ENCODE peak calls at places on chromosomes 4 and X, in ten cellular contexts. R is K562, V is mucosa of descending colon, K is H7, H is mesendoderm, L is brain microvascular endothelial cell, I is NT2/D1, A is upper lobe of left lung, E is stomach, O is GM23338. G is an unnamed sample. For H3K36me3, the result is how much of the 10 kb centered on the place peaks cover.

GRCh38 chrX:15737957-15738685 is at the start of gene CA5B:
- DNase-seq in O (peak), A (peak), V (peak), K (peak), R (peak), E (peak), H (peak), I (peak), L (peak), G (peak)

GRCh38 chrX:44003975-44004374 is 30.8 kb upstream of the NDP start:
- DNase-seq in O (no peak), H (no peak), L (no peak), A (peak), I (no peak), R (no peak), K (no peak), E (no peak), V (no peak), G (no peak)

GRCh38 chr4:152508386-152508785 is 27.5 kb downstream of the FBXW7 start:
- DNase-seq in R (no peak), H (no peak), A (no peak), V (no peak), I (no peak), K (no peak), O (no peak), L (no peak), E (no peak), G (no peak)

GRCh38 chr4:127140306-127140705 is 492.5 kb upstream of the INTU start:
- DNase-seq in R (no peak), V (no peak), E (no peak), K (no peak), L (no peak), A (no peak), O (no peak), H (no peak), I (no peak), G (no peak)

GRCh38 chr4:124530464-124531077 is 182.0 kb downstream of the ANKRD50 start:
- DNase-seq in R (no peak), K (no peak), V (no peak), A (no peak), H (no peak), I (no peak), O (no peak), L (no peak), E (no peak), G (no peak)

GRCh38 chr4:1171306-1172227 is 816 bp downstream of the SPON2 start:
- DNase-seq in O (peak), A (peak), E (no peak), I (peak), L (no peak), V (peak), K (peak), R (no peak), H (peak), G (no peak)

GRCh38 chr4:75745192-75745591 is 20.8 kb downstream of the USO1 start:
- DNase-seq in I (no peak), R (no peak), L (peak), A (no peak), V (no peak), H (no peak), E (no peak), O (no peak), K (no peak), G (no peak)

GRCh38 chrX:40174594-40175415 is 77.0 kb upstream of the BCOR start:
- DNase-seq in V (peak), K (peak), H (peak), O (peak), L (peak), E (peak), R (no peak), I (no peak), A (no peak), G (peak)

GRCh38 chr4:1329408-1330371 is 17.3 kb upstream of the UVSSA start:
- DNase-seq in V (no peak), E (no peak), A (no peak), L (no peak), O (no peak), I (no peak), K (peak), H (no peak), R (no peak), G (no peak)

GRCh38 chr4:122827899-122828601 is 1.4 kb downstream of the FGF2 start:
- DNase-seq in E (no peak), K (peak), I (peak), L (peak), H (peak), R (peak), O (peak), V (peak), A (no peak), G (peak)

GRCh38 chr4:40515398-40516293 is 114.0 kb downstream of the RBM47 start:
- DNase-seq in V (peak), H (peak), E (peak), R (peak), A (peak), K (no peak), I (no peak), L (no peak), O (peak), G (peak)

GRCh38 chr4:140659935-140660710 is 91.4 kb upstream of the UCP1 start:
- DNase-seq in I (no peak), H (no peak), O (no peak), L (no peak), V (no peak), R (no peak), A (no peak), K (no peak), E (no peak), G (no peak)

GRCh38 chrX:39335447-39336235 is 534.4 kb downstream of the MID1IP1 start:
- DNase-seq in V (peak), E (no peak), H (no peak), L (no peak), K (no peak), I (no peak), A (no peak), R (no peak), O (no peak), G (no peak)

GRCh38 chr4:1460967-1461868 is 55.0 kb upstream of the NKX1-1 start:
- DNase-seq in E (peak), O (no peak), L (no peak), R (no peak), A (no peak), K (peak), H (no peak), I (no peak), V (no peak), G (no peak)

GRCh38 chr4:132557660-132558059 is 591.4 kb upstream of the PCDH10 start:
- DNase-seq in O (peak), H (peak), A (no peak), E (no peak), V (no peak), R (no peak), I (no peak), L (no peak), K (peak), G (no peak)

GRCh38 chr4:57190651-57191481 is 80.7 kb upstream of the IGFBP7 start:
- DNase-seq in I (peak), L (peak), O (peak), E (no peak), A (no peak), R (peak), K (peak), H (peak), V (peak), G (no peak)

GRCh38 chr4:76448211-76448610 is 13.2 kb downstream of the SHROOM3 start:
- DNase-seq in K (no peak), R (no peak), V (no peak), I (no peak), O (no peak), L (no peak), A (no peak), H (no peak), E (no peak), G (no peak)

GRCh38 chr4:54213812-54214211 is 15.3 kb upstream of the PDGFRA start:
- DNase-seq in R (no peak), H (no peak), A (no peak), V (no peak), E (peak), I (no peak), O (no peak), L (no peak), K (no peak), G (no peak)

GRCh38 chrX:71911023-71911730 is 532 bp downstream of the NHSL2 start:
- DNase-seq in K (peak), O (peak), A (no peak), L (no peak), V (no peak), E (no peak), R (no peak), I (peak), H (peak), G (no peak)

GRCh38 chr4:4762909-4763814 is 96.3 kb upstream of the MSX1 start:
- DNase-seq in A (no peak), H (peak), O (peak), L (peak), R (no peak), I (peak), V (no peak), K (peak), E (no peak), G (no peak)

GRCh38 chrX:44017726-44018125 is 44.5 kb upstream of the NDP start:
- DNase-seq in I (no peak), A (no peak), R (no peak), K (no peak), E (no peak), H (no peak), L (no peak), V (no peak), O (no peak), G (no peak)

GRCh38 chrX:112738347-112739033 is 58.8 kb upstream of the LHFPL1 start:
- DNase-seq in L (no peak), A (no peak), E (no peak), R (no peak), K (peak), V (no peak), I (no peak), O (no peak), H (no peak), G (no peak)

GRCh38 chr4:75630174-75630931 is at the start of gene CDKL2:
- DNase-seq in L (peak), O (peak), E (peak), R (no peak), H (peak), A (peak), V (peak), I (peak), K (peak), G (peak)

GRCh38 chr4:109411964-109412363 is 21.7 kb upstream of the SEC24B start:
- DNase-seq in A (no peak), H (no peak), V (no peak), I (no peak), E (peak), R (no peak), L (no peak), O (no peak), K (no peak), G (no peak)

GRCh38 chrX:13778916-13779315 is 38.0 kb downstream of the GPM6B start:
- DNase-seq in K (peak), H (peak), L (peak), R (no peak), V (no peak), I (no peak), A (no peak), E (no peak), O (peak), G (no peak)

GRCh38 chrX:21932277-21932996 is 8.1 kb upstream of the SMS start:
- DNase-seq in H (no peak), I (no peak), K (no peak), E (no peak), A (peak), V (no peak), R (no peak), L (peak), O (no peak), G (peak)

GRCh38 chr4:51836531-51836930 is 6.4 kb upstream of the DCUN1D4 start:
- DNase-seq in E (no peak), I (no peak), O (no peak), K (no peak), V (no peak), A (no peak), R (no peak), L (no peak), H (peak), G (no peak)
- H3K36me3 ChIP-seq in E (under half), I (under half), O (under half), K (under half), V (under half), A (under half), R (under half), L (under half), H (under half), G (under half)

GRCh38 chr4:3217266-3217665 is 31.7 kb upstream of the MSANTD1 start:
- DNase-seq in K (no peak), I (no peak), L (no peak), A (no peak), O (no peak), H (no peak), E (no peak), V (no peak), R (no peak), G (no peak)
- H3K36me3 ChIP-seq in K (under half), I (half or more), L (half or more), A (half or more), O (under half), H (under half), E (half or more), V (under half), R (half or more), G (under half)

DNA sequence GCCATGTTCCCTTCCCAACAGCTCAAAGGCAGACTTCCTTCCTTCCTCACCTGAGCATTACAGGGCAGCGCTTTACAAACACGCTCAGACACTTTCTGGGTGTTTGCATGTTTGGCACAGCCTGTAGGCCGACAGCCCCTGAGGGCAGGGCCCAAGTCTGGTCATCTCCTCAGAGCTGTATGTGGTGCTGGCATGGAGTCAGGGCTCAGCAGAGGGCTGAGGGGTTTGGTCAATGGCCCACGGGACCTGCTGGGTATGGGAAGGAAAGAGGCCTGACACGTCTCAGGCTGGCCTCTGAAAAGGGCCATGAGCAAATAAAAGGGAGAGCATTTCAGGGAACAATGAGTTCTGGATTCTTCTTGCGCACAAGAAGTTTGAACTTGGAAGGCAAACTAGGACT is 73.8 kb upstream of the MAP3K15 start:
- DNase-seq in O (no peak), V (no peak), I (no peak), A (peak), R (no peak), E (no peak), H (no peak), K (no peak), L (no peak), G (no peak)
- H3K36me3 ChIP-seq in O (under half), V (under half), I (half or more), A (under half), R (under half), E (under half), H (under half), K (under half), L (under half), G (under half)

DNA sequence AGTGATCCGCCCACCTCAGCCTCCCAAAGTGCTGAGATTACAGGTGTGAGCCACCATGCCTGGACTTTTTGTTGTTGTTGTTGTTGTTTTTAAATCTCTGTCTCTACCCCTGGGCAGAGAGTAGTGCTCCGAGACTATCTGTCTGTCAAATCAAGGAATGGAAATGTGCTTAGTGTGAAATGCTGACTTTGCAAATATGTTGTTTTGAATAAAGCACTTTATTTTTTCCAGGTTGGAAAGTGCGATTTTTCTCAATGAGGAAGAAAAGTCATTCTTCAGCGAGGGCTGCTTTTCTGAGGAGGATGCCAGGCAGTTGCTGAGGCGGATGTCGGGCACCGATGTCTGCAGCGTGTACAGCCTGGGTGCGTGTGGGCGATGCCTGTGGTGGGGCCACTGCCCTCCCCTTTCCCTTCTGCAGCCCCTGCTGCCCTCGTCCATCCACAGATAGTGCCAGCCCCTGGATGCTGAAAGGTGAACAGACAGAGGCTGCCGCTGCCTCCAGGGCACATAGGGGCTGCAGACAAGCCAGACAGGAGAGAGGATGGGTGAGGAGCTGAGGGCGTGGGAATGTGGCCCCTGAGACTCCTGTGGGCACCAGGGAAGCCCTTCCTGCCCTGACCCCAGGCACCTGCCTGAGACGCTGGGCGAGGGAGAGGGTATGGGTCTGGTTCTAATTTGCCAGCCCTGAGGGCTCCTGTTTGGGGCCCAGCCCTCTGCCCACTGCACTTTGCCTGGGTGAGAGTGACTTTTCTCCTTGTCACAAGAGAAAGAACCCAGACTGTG is 23.7 kb downstream of the SH3TC1 start:
- DNase-seq in A (no peak), L (no peak), V (no peak), I (no peak), H (no peak), K (no peak), E (no peak), O (no peak), R (no peak), G (no peak)
- H3K36me3 ChIP-seq in A (under half), L (under half), V (under half), I (under half), H (under half), K (under half), E (half or more), O (under half), R (under half), G (under half)

GRCh38 chr4:153603258-153603657 is 80.8 kb upstream of the TLR2 start:
- DNase-seq in V (no peak), O (no peak), I (no peak), K (no peak), R (no peak), A (no peak), L (no peak), E (no peak), H (no peak), G (no peak)
- H3K36me3 ChIP-seq in V (under half), O (under half), I (half or more), K (under half), R (half or more), A (under half), L (under half), E (half or more), H (under half), G (under half)

GRCh38 chrX:154352012-154352401 is 22.4 kb downstream of the FLNA start:
- DNase-seq in K (no peak), I (no peak), E (no peak), O (no peak), A (no peak), R (no peak), V (no peak), L (no peak), H (no peak), G (no peak)
- H3K36me3 ChIP-seq in K (under half), I (half or more), E (half or more), O (under half), A (under half), R (half or more), V (under half), L (half or more), H (under half), G (under half)

DNA sequence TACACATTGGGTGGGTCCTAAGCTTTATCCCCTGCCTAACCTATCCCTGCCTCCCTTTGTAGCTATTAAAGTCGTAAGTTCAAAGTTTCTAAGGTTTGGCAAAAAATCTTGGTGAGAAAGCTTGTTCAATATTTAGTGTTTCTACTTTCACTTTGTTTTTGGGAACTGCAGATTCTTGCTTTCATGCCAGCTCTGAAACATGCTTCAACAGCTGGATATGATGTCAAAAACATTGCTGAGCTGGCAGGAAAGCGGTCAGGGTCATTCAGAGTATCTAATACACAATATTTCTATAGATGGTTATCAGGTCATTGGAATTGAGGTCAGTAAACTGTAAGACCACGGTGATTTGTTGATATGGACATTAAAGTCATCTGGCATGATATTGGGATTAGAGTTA is 19.7 kb downstream of the CENPI start:
- DNase-seq in K (no peak), E (no peak), V (no peak), L (no peak), H (no peak), I (no peak), R (no peak), A (no peak), O (no peak), G (no peak)
- H3K36me3 ChIP-seq in K (under half), E (under half), V (under half), L (under half), H (under half), I (under half), R (under half), A (under half), O (under half), G (under half)

GRCh38 chr4:38013461-38014366 is 53.5 kb downstream of the PTTG2 start:
- DNase-seq in L (peak), R (no peak), A (peak), V (no peak), O (no peak), I (no peak), K (no peak), H (no peak), E (peak), G (peak)
- H3K36me3 ChIP-seq in L (under half), R (under half), A (under half), V (under half), O (under half), I (under half), K (under half), H (under half), E (under half), G (under half)

DNA sequence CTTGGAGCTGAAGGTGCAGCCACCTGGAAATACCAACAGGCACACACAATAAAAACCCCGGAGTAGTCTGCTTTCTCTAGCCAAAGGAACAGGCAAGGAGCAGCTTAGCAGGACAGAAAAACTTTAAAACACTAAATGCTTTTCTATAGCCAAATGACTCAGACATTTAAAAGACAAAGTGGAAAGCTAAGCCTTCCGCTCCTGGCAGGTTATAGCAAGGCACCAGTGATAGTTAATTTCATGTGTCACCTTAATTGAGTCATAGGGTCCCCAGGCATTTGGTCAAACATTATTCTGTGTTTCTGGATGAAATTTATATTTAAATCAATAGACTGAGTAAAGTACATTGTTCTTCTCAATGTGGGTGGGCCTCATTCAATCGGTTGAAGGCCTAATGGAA is 885.8 kb upstream of the ADGRL3 start:
- DNase-seq in A (no peak), L (no peak), R (no peak), E (no peak), K (no peak), O (peak), H (no peak), I (no peak), V (no peak), G (no peak)
- H3K36me3 ChIP-seq in A (under half), L (under half), R (under half), E (under half), K (under half), O (under half), H (under half), I (under half), V (under half), G (under half)